ENCODE peak calls at places on chromosome 1, in seven cellular contexts. E is A549, B is GM23338, V is HepG2, L is GM12878, C is SK-N-SH, F is K562. R is an unnamed sample.

GRCh38 chr1:167555971-167556714 is 2.6 kb upstream of the CREG1 start:
- DNase-seq in E (peak; percentile 72), B (peak; percentile 89), V (peak; percentile 58), L (no peak), C (peak; percentile 59), F (peak; percentile 71), R (peak; percentile 79)

GRCh38 chr1:163410073-163410522 is 88.3 kb downstream of the NUF2 start:
- DNase-seq in E (peak; percentile 18), B (peak; percentile 94), V (peak; percentile 51), L (no peak), C (peak; percentile 60), F (peak; percentile 39), R (peak; percentile 48)

GRCh38 chr1:162913345-162913744 is 52.4 kb upstream of the CCDC190 start:
- DNase-seq in E (no peak), B (no peak), V (no peak), L (no peak), C (no peak), F (no peak), R (no peak)

GRCh38 chr1:119885903-119886783 is 10.2 kb downstream of the ADAM30 start:
- DNase-seq in E (peak; percentile 18), B (peak; percentile 77), V (peak; percentile 37), L (no peak), C (peak; percentile 53), F (peak; percentile 71), R (peak; percentile 37)

GRCh38 chr1:201740086-201740541 is 88.8 kb upstream of the IPO9 start:
- DNase-seq in E (no peak), B (peak; percentile 73), V (no peak), L (no peak), C (peak; percentile 40), F (no peak), R (no peak)

GRCh38 chr1:42806171-42806570 is 10.8 kb upstream of the ERMAP start:
- DNase-seq in E (no peak), B (no peak), V (no peak), L (no peak), C (no peak), F (no peak), R (no peak)

GRCh38 chr1:113912594-113913311 is 7.6 kb downstream of the DCLRE1B start:
- DNase-seq in E (no peak), B (no peak), V (no peak), L (no peak), C (no peak), F (no peak), R (no peak)

GRCh38 chr1:240906477-240906876 is 294.5 kb upstream of the GREM2 start:
- DNase-seq in E (no peak), B (no peak), V (no peak), L (no peak), C (peak; percentile 14), F (no peak), R (no peak)

GRCh38 chr1:53654216-53655210 is 84.5 kb downstream of the GLIS1 start:
- DNase-seq in E (no peak), B (no peak), V (no peak), L (no peak), C (no peak), F (no peak), R (no peak)

GRCh38 chr1:16396591-16396990 is 29.5 kb downstream of the SZRD1 start:
- DNase-seq in E (no peak), B (no peak), V (no peak), L (no peak), C (no peak), F (no peak), R (no peak)

GRCh38 chr1:25631750-25632495 is 15.3 kb downstream of the MAN1C1 start:
- DNase-seq in E (no peak), B (no peak), V (no peak), L (no peak), C (no peak), F (no peak), R (no peak)

GRCh38 chr1:1291023-1291528 is 10.8 kb downstream of the SCNN1D start:
- DNase-seq in E (no peak), B (no peak), V (no peak), L (no peak), C (no peak), F (peak; percentile 61), R (no peak)

GRCh38 chr1:53644496-53644895 is 94.5 kb downstream of the GLIS1 start:
- DNase-seq in E (no peak), B (no peak), V (no peak), L (no peak), C (no peak), F (no peak), R (no peak)

GRCh38 chr1:156876281-156876680 is 15.6 kb downstream of the NTRK1 start:
- DNase-seq in E (no peak), B (peak; percentile 90), V (no peak), L (no peak), C (no peak), F (no peak), R (no peak)

GRCh38 chr1:51648180-51649109 is 31.6 kb downstream of the OSBPL9 start:
- DNase-seq in E (no peak), B (peak; percentile 43), V (peak; percentile 66), L (no peak), C (peak; percentile 76), F (peak; percentile 71), R (no peak)

DNA sequence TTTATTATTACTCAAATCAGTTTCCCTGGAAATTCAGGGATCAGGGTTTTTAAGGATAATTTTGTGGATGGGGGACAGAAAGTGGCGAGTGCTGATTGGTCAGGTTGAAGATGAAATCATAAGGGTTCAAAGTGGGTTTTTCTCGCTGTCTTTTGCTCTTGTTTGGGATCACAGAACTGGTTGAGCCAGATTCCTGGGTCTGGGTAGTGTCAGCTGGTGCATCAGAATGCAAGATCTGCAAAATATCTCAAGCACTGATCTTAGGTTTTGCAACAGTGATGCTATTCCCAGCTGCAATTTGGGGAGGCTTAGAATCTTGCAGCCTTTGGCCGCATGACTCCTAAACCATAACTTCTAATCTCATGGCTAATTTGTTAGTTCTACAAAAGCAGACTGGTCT is 9.3 kb downstream of the CHI3L2 start:
- DNase-seq in E (no peak), B (peak; percentile 11), V (no peak), L (no peak), C (no peak), F (no peak), R (no peak)
- H3K4me2 ChIP-seq in E (no peak overlapping the region), B (no peak overlapping the region), V (no peak overlapping the region), L (no peak overlapping the region), C (no peak overlapping the region), F (no peak overlapping the region), R (no peak overlapping the region)

GRCh38 chr1:9631613-9632012 is 19.9 kb upstream of the PIK3CD start:
- DNase-seq in E (no peak), B (no peak), V (no peak), L (no peak), C (no peak), F (no peak), R (no peak)

GRCh38 chr1:9628541-9629444 is 22.7 kb upstream of the PIK3CD start:
- DNase-seq in E (no peak), B (no peak), V (no peak), L (peak; percentile 72), C (no peak), F (no peak), R (no peak)

GRCh38 chr1:9630331-9631081 is 21.0 kb upstream of the PIK3CD start:
- DNase-seq in E (no peak), B (no peak), V (no peak), L (no peak), C (no peak), F (no peak), R (no peak)

GRCh38 chr1:9626201-9626608 is 25.3 kb upstream of the PIK3CD start:
- DNase-seq in E (no peak), B (no peak), V (no peak), L (peak; percentile 80), C (peak; percentile 23), F (no peak), R (no peak)

DNA sequence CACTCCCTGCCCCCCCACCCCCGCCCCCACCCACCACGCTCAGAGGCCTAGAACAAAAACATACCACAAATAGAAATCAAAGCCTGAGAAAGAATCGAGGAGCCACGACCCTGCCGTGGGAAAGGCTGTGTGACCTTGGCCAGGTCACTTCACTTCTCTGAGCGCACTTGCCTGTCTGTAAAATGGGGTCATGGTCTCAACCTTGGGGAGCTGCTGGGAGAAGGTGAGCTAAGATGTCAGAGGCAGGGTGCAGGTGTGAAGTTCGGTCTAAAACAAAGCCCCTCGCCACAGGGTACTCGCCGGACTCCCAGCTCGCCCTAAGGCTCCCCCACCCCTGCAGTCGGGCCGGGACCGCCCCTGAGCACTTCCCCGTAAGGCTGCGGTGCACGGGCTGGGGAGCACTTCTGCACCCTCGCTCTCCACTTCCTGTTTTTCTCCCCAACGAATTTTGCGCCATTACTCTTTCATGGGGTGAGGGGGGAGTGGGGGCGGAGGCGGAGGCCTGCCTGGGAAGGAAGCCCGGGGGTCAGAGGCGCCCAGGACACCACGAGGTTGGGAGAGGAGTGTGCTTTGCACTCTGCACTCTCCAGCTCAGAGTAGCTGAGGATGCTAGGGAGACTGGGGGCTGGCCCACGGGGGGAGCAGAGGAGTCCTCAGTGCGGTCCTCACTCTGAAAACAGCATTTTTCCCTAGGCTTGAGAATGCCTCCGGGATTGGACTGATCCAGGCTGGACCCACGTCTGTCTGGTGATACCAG is 21.9 kb upstream of the PIK3CD start:
- DNase-seq in E (no peak), B (no peak), V (no peak), L (peak; percentile 71), C (no peak), F (no peak), R (no peak)
- TF ChIP-seq REST in E (no peak), B (no peak), V (no peak), L (no peak), C (no peak), F (no peak), R (no peak)

DNA sequence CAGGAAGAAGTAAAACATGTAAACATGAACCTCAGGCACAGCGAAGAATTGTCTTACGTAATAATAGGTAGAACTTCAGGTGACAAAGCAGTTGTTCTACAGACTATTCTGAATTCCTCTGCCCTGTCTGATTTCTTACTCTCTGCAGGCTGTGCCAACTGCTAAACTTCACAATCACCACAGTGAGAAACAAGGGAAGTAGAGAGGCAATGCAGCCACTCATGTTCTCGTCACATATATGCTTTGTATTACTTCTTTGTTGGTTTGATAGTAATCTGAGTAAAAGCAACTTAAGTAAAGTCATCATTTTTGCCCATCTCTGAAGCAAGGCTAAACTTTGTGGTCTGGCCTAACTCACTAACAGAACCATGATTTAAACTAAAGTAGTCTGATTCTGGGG is 21.9 kb downstream of the PIGK start:
- DNase-seq in E (no peak), B (no peak), V (no peak), L (no peak), C (no peak), F (no peak), R (no peak)
- H3K4me2 ChIP-seq in E (no peak overlapping the region), B (no peak overlapping the region), V (no peak overlapping the region), L (no peak overlapping the region), C (no peak overlapping the region), F (no peak overlapping the region), R (no peak overlapping the region)

GRCh38 chr1:177171536-177172123 is 872 bp downstream of the BRINP2 start:
- DNase-seq in E (no peak), B (no peak), V (no peak), L (no peak), C (no peak), F (no peak), R (no peak)

GRCh38 chr1:177172331-177172730 is 1.6 kb downstream of the BRINP2 start:
- DNase-seq in E (no peak), B (no peak), V (no peak), L (no peak), C (peak; percentile 32), F (no peak), R (no peak)

GRCh38 chr1:177173976-177174375 is 3.2 kb downstream of the BRINP2 start:
- DNase-seq in E (no peak), B (no peak), V (no peak), L (no peak), C (no peak), F (no peak), R (no peak)

GRCh38 chr1:177172866-177173265 is 2.1 kb downstream of the BRINP2 start:
- DNase-seq in E (no peak), B (no peak), V (no peak), L (no peak), C (no peak), F (no peak), R (no peak)

GRCh38 chr1:177170756-177171535 is at the start of gene BRINP2:
- DNase-seq in E (peak; percentile 66), B (peak; percentile 95), V (no peak), L (no peak), C (peak; percentile 91), F (no peak), R (no peak)
- TF ChIP-seq REST in E (no peak), B (no peak), V (no peak), L (no peak), C (no peak), F (no peak), R (no peak)